ENCODE peak calls at places on chromosome 4, in five cellular contexts. One of them, this sample, is unnamed.

GRCh38 chr4:47068986-47069385 is 37.6 kb downstream of the GABRB1 start:
- DNase-seq in bronchial epithelial cell: no peak
- DNase-seq in nephron progenitor cell: no peak
- DNase-seq in Calu3: no peak
- DNase-seq in fibroblast of mammary gland: peak
- DNase-seq in this sample: no peak

GRCh38 chr4:15466596-15466995 is 3.1 kb upstream of the CC2D2A start:
- DNase-seq in fibroblast of mammary gland: no peak
- DNase-seq in nephron progenitor cell: no peak
- DNase-seq in bronchial epithelial cell: no peak
- DNase-seq in Calu3: no peak
- DNase-seq in this sample: no peak

GRCh38 chr4:137310156-137310555 is 222.1 kb downstream of the PCDH18 start:
- DNase-seq in fibroblast of mammary gland: peak
- DNase-seq in nephron progenitor cell: no peak
- DNase-seq in Calu3: no peak
- DNase-seq in bronchial epithelial cell: no peak
- DNase-seq in this sample: no peak

GRCh38 chr4:110480741-110481271 is 4.9 kb downstream of the ENPEP start:
- DNase-seq in bronchial epithelial cell: no peak
- DNase-seq in fibroblast of mammary gland: peak
- DNase-seq in Calu3: no peak
- DNase-seq in nephron progenitor cell: no peak
- DNase-seq in this sample: no peak

GRCh38 chr4:80434238-80434637 is 98.7 kb downstream of the CFAP299 start:
- DNase-seq in nephron progenitor cell: no peak
- DNase-seq in bronchial epithelial cell: peak
- DNase-seq in Calu3: no peak
- DNase-seq in fibroblast of mammary gland: no peak
- DNase-seq in this sample: no peak

GRCh38 chr4:184170996-184171395 is 46.7 kb downstream of the ENPP6 start:
- DNase-seq in nephron progenitor cell: peak
- DNase-seq in fibroblast of mammary gland: peak
- DNase-seq in bronchial epithelial cell: peak
- DNase-seq in Calu3: no peak
- DNase-seq in this sample: no peak

GRCh38 chr4:5883916-5884315 is 9.0 kb downstream of the CRMP1 start:
- DNase-seq in Calu3: no peak
- DNase-seq in bronchial epithelial cell: no peak
- DNase-seq in fibroblast of mammary gland: no peak
- DNase-seq in nephron progenitor cell: no peak
- DNase-seq in this sample: no peak

GRCh38 chr4:907691-908437 is 24.3 kb downstream of the GAK start:
- DNase-seq in Calu3: no peak
- DNase-seq in bronchial epithelial cell: no peak
- DNase-seq in nephron progenitor cell: no peak
- DNase-seq in fibroblast of mammary gland: no peak
- DNase-seq in this sample: no peak

GRCh38 chr4:145333786-145334185 is 147.9 kb upstream of the SMAD1 start:
- DNase-seq in Calu3: peak
- DNase-seq in nephron progenitor cell: no peak
- DNase-seq in fibroblast of mammary gland: no peak
- DNase-seq in bronchial epithelial cell: no peak
- DNase-seq in this sample: no peak

GRCh38 chr4:27594917-27595316 is 734.3 kb downstream of the STIM2 start:
- DNase-seq in Calu3: no peak
- DNase-seq in bronchial epithelial cell: no peak
- DNase-seq in fibroblast of mammary gland: no peak
- DNase-seq in nephron progenitor cell: no peak
- DNase-seq in this sample: no peak

GRCh38 chr4:3518511-3518880 is 13.7 kb downstream of the LRPAP1 start:
- DNase-seq in fibroblast of mammary gland: no peak
- DNase-seq in bronchial epithelial cell: no peak
- DNase-seq in Calu3: no peak
- DNase-seq in nephron progenitor cell: no peak
- DNase-seq in this sample: no peak

GRCh38 chr4:175215657-175216056 is 297.5 kb downstream of the ADAM29 start:
- DNase-seq in Calu3: no peak
- DNase-seq in nephron progenitor cell: no peak
- DNase-seq in bronchial epithelial cell: no peak
- DNase-seq in fibroblast of mammary gland: no peak
- DNase-seq in this sample: no peak

GRCh38 chr4:185740471-185740873 is 71.5 kb downstream of the SORBS2 start:
- DNase-seq in Calu3: no peak
- DNase-seq in bronchial epithelial cell: no peak
- DNase-seq in fibroblast of mammary gland: no peak
- DNase-seq in nephron progenitor cell: no peak
- DNase-seq in this sample: no peak

GRCh38 chr4:4394644-4395043 is 7.7 kb downstream of the NSG1 start:
- DNase-seq in Calu3: no peak
- DNase-seq in bronchial epithelial cell: peak
- DNase-seq in fibroblast of mammary gland: peak
- DNase-seq in nephron progenitor cell: no peak
- DNase-seq in this sample: no peak

GRCh38 chr4:95510145-95510544 is 38.6 kb downstream of the UNC5C start:
- DNase-seq in fibroblast of mammary gland: peak
- DNase-seq in nephron progenitor cell: no peak
- DNase-seq in bronchial epithelial cell: peak
- DNase-seq in Calu3: no peak
- DNase-seq in this sample: no peak

GRCh38 chr4:91325495-91325894 is 978.3 kb upstream of the GRID2 start:
- DNase-seq in bronchial epithelial cell: peak
- DNase-seq in nephron progenitor cell: no peak
- DNase-seq in Calu3: peak
- DNase-seq in fibroblast of mammary gland: peak
- DNase-seq in this sample: no peak

GRCh38 chr4:6909970-6910339 is 329 bp downstream of the TBC1D14 start:
- DNase-seq in fibroblast of mammary gland: no peak
- DNase-seq in Calu3: peak
- DNase-seq in bronchial epithelial cell: no peak
- DNase-seq in nephron progenitor cell: peak
- DNase-seq in this sample: no peak

GRCh38 chr4:98626350-98626749 is 32.1 kb downstream of the TSPAN5 start:
- DNase-seq in bronchial epithelial cell: peak
- DNase-seq in nephron progenitor cell: no peak
- DNase-seq in fibroblast of mammary gland: peak
- DNase-seq in Calu3: peak
- DNase-seq in this sample: peak

GRCh38 chr4:62644372-62644771 is 1444.2 kb downstream of the ADGRL3 start:
- DNase-seq in bronchial epithelial cell: peak
- DNase-seq in fibroblast of mammary gland: peak
- DNase-seq in nephron progenitor cell: peak
- DNase-seq in Calu3: no peak
- DNase-seq in this sample: no peak

GRCh38 chr4:60729194-60729593 is 470.9 kb upstream of the ADGRL3 start:
- DNase-seq in bronchial epithelial cell: peak
- DNase-seq in Calu3: no peak
- DNase-seq in nephron progenitor cell: no peak
- DNase-seq in fibroblast of mammary gland: peak
- DNase-seq in this sample: no peak

GRCh38 chr4:38266616-38267015 is 306.4 kb downstream of the PTTG2 start:
- DNase-seq in bronchial epithelial cell: peak
- DNase-seq in nephron progenitor cell: no peak
- DNase-seq in Calu3: no peak
- DNase-seq in fibroblast of mammary gland: peak
- DNase-seq in this sample: no peak

GRCh38 chr4:119103263-119103662 is 32.4 kb upstream of the MYOZ2 start:
- DNase-seq in nephron progenitor cell: no peak
- DNase-seq in fibroblast of mammary gland: peak
- DNase-seq in Calu3: peak
- DNase-seq in bronchial epithelial cell: peak
- DNase-seq in this sample: peak

GRCh38 chr4:129358571-129358970 is 262.6 kb downstream of the C4orf33 start:
- DNase-seq in Calu3: no peak
- DNase-seq in bronchial epithelial cell: peak
- DNase-seq in nephron progenitor cell: no peak
- DNase-seq in fibroblast of mammary gland: peak
- DNase-seq in this sample: peak

GRCh38 chr4:119124314-119124713 is 11.3 kb upstream of the MYOZ2 start:
- DNase-seq in Calu3: no peak
- DNase-seq in bronchial epithelial cell: no peak
- DNase-seq in fibroblast of mammary gland: peak
- DNase-seq in nephron progenitor cell: no peak
- DNase-seq in this sample: peak

GRCh38 chr4:16707874-16708273 is 190.6 kb downstream of the LDB2 start:
- DNase-seq in bronchial epithelial cell: no peak
- DNase-seq in nephron progenitor cell: no peak
- DNase-seq in Calu3: no peak
- DNase-seq in fibroblast of mammary gland: peak
- DNase-seq in this sample: no peak

GRCh38 chr4:16710198-16710597 is 188.2 kb downstream of the LDB2 start:
- DNase-seq in Calu3: no peak
- DNase-seq in fibroblast of mammary gland: no peak
- DNase-seq in nephron progenitor cell: no peak
- DNase-seq in bronchial epithelial cell: no peak
- DNase-seq in this sample: no peak

GRCh38 chr4:16705341-16705740 is 193.1 kb downstream of the LDB2 start:
- DNase-seq in nephron progenitor cell: no peak
- DNase-seq in fibroblast of mammary gland: no peak
- DNase-seq in Calu3: no peak
- DNase-seq in bronchial epithelial cell: no peak
- DNase-seq in this sample: no peak

GRCh38 chr4:16704488-16704887 is 194.0 kb downstream of the LDB2 start:
- DNase-seq in fibroblast of mammary gland: no peak
- DNase-seq in Calu3: no peak
- DNase-seq in nephron progenitor cell: no peak
- DNase-seq in bronchial epithelial cell: no peak
- DNase-seq in this sample: no peak

DNA sequence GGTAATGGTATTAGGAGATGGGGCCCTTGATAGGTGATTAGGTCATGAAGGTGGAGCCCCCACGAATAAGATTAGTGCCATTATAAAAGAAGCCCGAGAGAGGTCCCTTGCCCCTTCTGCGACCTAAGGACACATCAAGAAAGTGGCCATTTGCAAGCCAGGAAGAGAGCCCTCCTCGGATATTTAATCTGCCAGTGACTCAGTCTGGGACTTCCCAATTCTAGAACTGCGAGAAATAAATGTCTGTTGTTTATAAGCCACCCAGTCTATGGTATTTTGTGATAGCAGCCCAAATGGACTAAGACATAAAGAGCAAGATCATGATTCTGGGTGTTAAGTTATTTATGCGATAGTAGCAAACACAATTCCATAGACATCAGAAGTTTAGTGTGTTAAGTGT is 192.2 kb downstream of the LDB2 start:
- DNase-seq in Calu3: no peak
- DNase-seq in nephron progenitor cell: no peak
- DNase-seq in bronchial epithelial cell: no peak
- DNase-seq in fibroblast of mammary gland: no peak
- DNase-seq in this sample: no peak
- TF ChIP-seq CTCF in Calu3: no peak
- TF ChIP-seq CTCF in nephron progenitor cell: no peak
- TF ChIP-seq CTCF in bronchial epithelial cell: no peak
- TF ChIP-seq CTCF in fibroblast of mammary gland: no peak
- TF ChIP-seq CTCF in this sample: no peak

GRCh38 chr4:48985602-48985975 is 486 bp upstream of the CWH43 start:
- DNase-seq in nephron progenitor cell: peak
- DNase-seq in Calu3: no peak
- DNase-seq in fibroblast of mammary gland: no peak
- DNase-seq in bronchial epithelial cell: no peak
- DNase-seq in this sample: no peak

GRCh38 chr4:48991357-48991756 is 5.3 kb downstream of the CWH43 start:
- DNase-seq in bronchial epithelial cell: peak
- DNase-seq in nephron progenitor cell: no peak
- DNase-seq in Calu3: no peak
- DNase-seq in fibroblast of mammary gland: no peak
- DNase-seq in this sample: no peak

GRCh38 chr4:48989461-48990203 is 3.6 kb downstream of the CWH43 start:
- DNase-seq in Calu3: no peak
- DNase-seq in fibroblast of mammary gland: no peak
- DNase-seq in nephron progenitor cell: no peak
- DNase-seq in bronchial epithelial cell: no peak
- DNase-seq in this sample: no peak

GRCh38 chr4:48986654-48987164 is 634 bp downstream of the CWH43 start:
- DNase-seq in bronchial epithelial cell: no peak
- DNase-seq in nephron progenitor cell: no peak
- DNase-seq in Calu3: no peak
- DNase-seq in fibroblast of mammary gland: no peak
- DNase-seq in this sample: no peak

GRCh38 chr4:48985976-48986653 is at the start of gene CWH43:
- DNase-seq in fibroblast of mammary gland: no peak
- DNase-seq in Calu3: no peak
- DNase-seq in bronchial epithelial cell: no peak
- DNase-seq in nephron progenitor cell: peak
- DNase-seq in this sample: no peak
- TF ChIP-seq CTCF in fibroblast of mammary gland: no peak
- TF ChIP-seq CTCF in Calu3: no peak
- TF ChIP-seq CTCF in bronchial epithelial cell: peak
- TF ChIP-seq CTCF in nephron progenitor cell: no peak
- TF ChIP-seq CTCF in this sample: no peak

GRCh38 chr4:157315968-157316367 is 95.4 kb downstream of the GRIA2 start:
- DNase-seq in bronchial epithelial cell: peak
- DNase-seq in fibroblast of mammary gland: peak
- DNase-seq in Calu3: no peak
- DNase-seq in nephron progenitor cell: no peak
- DNase-seq in this sample: no peak

GRCh38 chr4:157314906-157315305 is 94.4 kb downstream of the GRIA2 start:
- DNase-seq in fibroblast of mammary gland: no peak
- DNase-seq in bronchial epithelial cell: no peak
- DNase-seq in Calu3: no peak
- DNase-seq in nephron progenitor cell: no peak
- DNase-seq in this sample: no peak

DNA sequence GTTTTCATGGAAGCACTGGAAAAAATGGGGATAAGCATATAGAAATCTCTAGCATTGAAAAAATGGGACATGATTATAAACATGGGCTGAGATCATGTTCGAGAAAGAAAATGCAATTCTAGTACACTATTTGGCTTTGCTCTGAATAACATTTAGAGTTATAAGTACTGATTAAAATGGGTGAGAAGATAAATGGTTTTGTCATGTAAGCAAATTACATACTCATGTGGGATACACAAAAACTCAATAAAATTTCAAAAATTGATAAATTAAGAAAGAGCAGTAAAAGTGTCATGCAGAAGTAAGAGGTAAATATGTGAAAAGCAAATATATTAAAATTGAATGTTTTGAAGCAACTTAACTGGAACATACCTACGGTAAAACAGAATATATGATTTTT is 99.6 kb downstream of the GRIA2 start:
- DNase-seq in fibroblast of mammary gland: no peak
- DNase-seq in Calu3: no peak
- DNase-seq in nephron progenitor cell: no peak
- DNase-seq in bronchial epithelial cell: no peak
- DNase-seq in this sample: no peak
- TF ChIP-seq CTCF in fibroblast of mammary gland: no peak
- TF ChIP-seq CTCF in Calu3: no peak
- TF ChIP-seq CTCF in nephron progenitor cell: no peak
- TF ChIP-seq CTCF in bronchial epithelial cell: no peak
- TF ChIP-seq CTCF in this sample: no peak

DNA sequence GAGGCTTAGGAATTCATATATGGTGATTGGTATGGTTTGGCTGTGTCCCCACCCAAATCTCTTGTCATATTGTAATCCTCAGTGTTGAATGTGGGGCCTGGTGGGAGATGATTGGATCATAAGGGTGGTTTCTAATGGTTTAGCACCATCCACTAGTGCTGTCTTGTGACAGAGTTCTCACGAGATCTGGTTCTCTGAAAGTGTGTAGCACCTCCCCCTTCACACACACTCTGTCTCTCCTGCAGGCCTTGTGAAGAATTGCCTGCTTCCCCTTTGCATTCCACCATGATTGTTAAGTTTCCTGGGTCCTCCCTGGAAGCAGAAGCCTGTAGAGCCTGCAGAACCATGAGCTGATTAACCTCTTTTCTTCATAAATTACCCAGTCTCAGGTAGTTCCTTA is 135.8 kb upstream of the FAT1 start:
- DNase-seq in bronchial epithelial cell: no peak
- DNase-seq in nephron progenitor cell: no peak
- DNase-seq in Calu3: no peak
- DNase-seq in fibroblast of mammary gland: no peak
- DNase-seq in this sample: no peak
- TF ChIP-seq CTCF in bronchial epithelial cell: no peak
- TF ChIP-seq CTCF in nephron progenitor cell: no peak
- TF ChIP-seq CTCF in Calu3: no peak
- TF ChIP-seq CTCF in fibroblast of mammary gland: no peak
- TF ChIP-seq CTCF in this sample: no peak

This sample was measured in AG09319.